ENCODE peak calls at places on chromosomes 3 and 15, in seven cellular contexts. V is foreskin melanocyte, B is BE2C, S is activated gamma-delta T cell treated with Interleukin-2 at 50 U/mL for 16 hours, E is NCI-H1105 treated with DMSO at 0.1 percent for 48 hours, T is C1 segment of cervical spinal cord, U is BJ. R is an unnamed sample.

GRCh38 chr15:56017920-56018319 is 24.5 kb upstream of the NEDD4 start:
- DNase-seq in U (no peak), E (no peak), B (no peak), S (no peak), T (no peak), V (no peak), R (no peak)

GRCh38 chr15:24954783-24955548 is at the start of the genes SNRPN and SNURF:
- DNase-seq in B (peak), E (no peak), T (no peak), S (peak), U (no peak), V (peak), R (peak)

GRCh38 chr15:37765809-37766208 is 168.6 kb upstream of the TMCO5A start:
- DNase-seq in V (no peak), T (no peak), S (no peak), E (peak), U (no peak), B (no peak), R (no peak)

GRCh38 chr15:61008915-61009314 is 220.2 kb downstream of the RORA start:
- DNase-seq in U (no peak), V (no peak), E (no peak), S (no peak), T (no peak), B (no peak), R (no peak)

GRCh38 chr15:91338763-91339162 is 238.7 kb downstream of the SV2B start:
- DNase-seq in T (no peak), S (no peak), B (no peak), E (no peak), V (peak), U (no peak), R (no peak)

GRCh38 chr15:85443046-85443445 is 62.6 kb downstream of the AKAP13 start:
- DNase-seq in S (no peak), B (no peak), V (no peak), T (no peak), U (no peak), E (no peak), R (no peak)

GRCh38 chr3:71203727-71204488 is 379.6 kb downstream of the FOXP1 start:
- DNase-seq in B (no peak), E (no peak), V (no peak), U (no peak), S (no peak), T (no peak), R (no peak)

GRCh38 chr15:39251413-39252197 is 329.3 kb upstream of the THBS1 start:
- DNase-seq in T (no peak), U (no peak), V (peak), S (no peak), B (no peak), E (no peak), R (no peak)

GRCh38 chr3:121894191-121894990 is at the start of gene SLC15A2:
- DNase-seq in T (no peak), B (no peak), E (no peak), S (no peak), U (no peak), V (no peak), R (no peak)

GRCh38 chr3:48135773-48136495 is 52.3 kb downstream of the CDC25A start:
- DNase-seq in S (no peak), V (no peak), B (no peak), T (no peak), E (no peak), U (no peak), R (no peak)

GRCh38 chr15:52879862-52880261 is 89.7 kb upstream of the ONECUT1 start:
- DNase-seq in V (no peak), B (no peak), S (no peak), T (no peak), E (no peak), U (no peak), R (no peak)

GRCh38 chr3:58246148-58247051 is 8.8 kb downstream of the ABHD6 start:
- DNase-seq in V (no peak), B (no peak), S (no peak), U (no peak), T (no peak), E (no peak), R (no peak)

GRCh38 chr15:41983621-41984571 is 11.5 kb upstream of the EHD4 start:
- DNase-seq in V (no peak), T (no peak), E (no peak), U (no peak), B (no peak), S (no peak), R (no peak)

GRCh38 chr3:151165221-151165620 is 37.8 kb downstream of the GPR171 start:
- DNase-seq in B (no peak), E (no peak), T (no peak), S (no peak), V (no peak), U (no peak), R (no peak)

GRCh38 chr3:171284308-171285075 is 175.7 kb downstream of the TNIK start:
- DNase-seq in S (no peak), U (peak), T (no peak), B (no peak), E (no peak), V (peak), R (no peak)

GRCh38 chr15:90773485-90773884 is 56.3 kb downstream of the BLM start:
- DNase-seq in E (no peak), S (no peak), T (no peak), U (no peak), V (no peak), B (no peak), R (no peak)

GRCh38 chr3:38003371-38003816 is 12.8 kb downstream of the VILL start:
- DNase-seq in S (peak), B (peak), T (no peak), E (peak), V (peak), U (no peak), R (peak)

GRCh38 chr3:25785826-25786225 is 2.6 kb upstream of the NGLY1 start:
- DNase-seq in T (no peak), E (no peak), V (no peak), S (no peak), U (no peak), B (no peak), R (no peak)

GRCh38 chr3:191294291-191294690 is 34.9 kb upstream of the CCDC50 start:
- DNase-seq in B (no peak), V (no peak), E (no peak), S (no peak), T (no peak), U (no peak), R (no peak)

GRCh38 chr15:90620379-90621134 is 90.8 kb downstream of the CRTC3 start:
- DNase-seq in V (no peak), T (no peak), S (no peak), U (no peak), B (no peak), E (no peak), R (no peak)

GRCh38 chr3:117853923-117854322 is 1144.3 kb downstream of the TUSC7 start:
- DNase-seq in B (peak), T (no peak), U (peak), S (no peak), E (peak), V (no peak), R (no peak)

GRCh38 chr15:55868707-55869106 is 124.7 kb downstream of the NEDD4 start:
- DNase-seq in V (no peak), S (no peak), E (no peak), U (no peak), B (no peak), T (no peak), R (no peak)

GRCh38 chr3:18559323-18559972 is 134.3 kb upstream of the SATB1 start:
- DNase-seq in B (peak), V (peak), E (peak), U (no peak), S (peak), T (no peak), R (peak)